ENCODE peak calls at places on chromosomes 4 and X, in five cellular contexts. D is germinal center; Z is iris pigment epithelial cell; T is RPMI8226; L is CD8-positive, alpha-beta T cell. P is an unnamed sample.

GRCh38 chr4:138263438-138263837 is 21.3 kb upstream of the SLC7A11 start:
- DNase-seq in L (no peak), T (no peak), Z (peak; percentile 75), D (no peak), P (no peak)

GRCh38 chr4:120155287-120155686 is 88.6 kb upstream of the MAD2L1 start:
- DNase-seq in Z (peak; percentile 55), T (no peak), D (no peak), L (no peak), P (no peak)

GRCh38 chrX:154430916-154431315 is 2.4 kb downstream of the ATP6AP1 start:
- DNase-seq in Z (no peak), L (no peak), T (no peak), D (no peak), P (no peak)

GRCh38 chr4:176400816-176401461 is 81.2 kb downstream of the SPCS3 start:
- DNase-seq in Z (peak; percentile 87), T (no peak), D (no peak), L (no peak), P (no peak)

GRCh38 chr4:41146196-41146595 is 68.1 kb downstream of the APBB2 start:
- DNase-seq in T (peak; percentile 15), Z (no peak), D (no peak), L (no peak), P (no peak)

GRCh38 chr4:25925486-25926201 is 11.6 kb downstream of the SMIM20 start:
- DNase-seq in L (no peak), Z (peak; percentile 56), T (peak; percentile 34), D (peak; percentile 65), P (no peak)

GRCh38 chrX:105502336-105502735 is 281.8 kb upstream of the TEX13A start:
- DNase-seq in D (no peak), T (no peak), Z (peak; percentile 77), L (no peak), P (no peak)

GRCh38 chrX:53494427-53494826 is 60.3 kb upstream of the HSD17B10 start:
- DNase-seq in T (peak; percentile 28), L (no peak), D (no peak), Z (peak; percentile 53), P (no peak)

GRCh38 chr4:1727117-1728031 is 6.1 kb downstream of the TACC3 start:
- DNase-seq in D (no peak), Z (peak; percentile 84), L (no peak), T (no peak), P (no peak)

GRCh38 chr4:681736-682451 is 7.1 kb downstream of the SLC49A3 start:
- DNase-seq in T (no peak), Z (no peak), L (peak; percentile 62), D (peak; percentile 60), P (no peak)

GRCh38 chr4:95857761-95858160 is 17.9 kb downstream of the PDHA2 start:
- DNase-seq in Z (peak; percentile 20), L (no peak), T (no peak), D (no peak), P (no peak)

GRCh38 chr4:113761682-113762060 is at the start of gene CAMK2D:
- DNase-seq in L (peak; percentile 89), T (peak; percentile 50), D (peak; percentile 69), Z (peak; percentile 92), P (peak; percentile 85)

GRCh38 chrX:54043696-54044125 is 562 bp downstream of the PHF8 start:
- DNase-seq in T (peak; percentile 40), D (peak; percentile 28), L (peak; percentile 41), Z (peak; percentile 26), P (peak; percentile 13)

GRCh38 chr4:122739174-122739573 is 6.7 kb downstream of the BBS12 start:
- DNase-seq in L (no peak), Z (peak; percentile 97), T (no peak), D (no peak), P (no peak)

GRCh38 chr4:165877291-165877690 is 4.3 kb downstream of the TLL1 start:
- DNase-seq in L (no peak), T (no peak), Z (no peak), D (no peak), P (no peak)

GRCh38 chr4:38241541-38241940 is 281.3 kb downstream of the PTTG2 start:
- DNase-seq in T (no peak), Z (peak; percentile 13), D (no peak), L (no peak), P (no peak)

GRCh38 chrX:314781-315595 is 3.6 kb downstream of the GTPBP6 start:
- DNase-seq in L (no peak), D (no peak), T (no peak), Z (no peak), P (no peak)

GRCh38 chr4:121227254-121227867 is 63.2 kb upstream of the TNIP3 start:
- DNase-seq in D (no peak), L (no peak), T (no peak), Z (no peak), P (no peak)